ENCODE peak calls at places on chromosomes 7 and 10, in ten cellular contexts. One of them, this sample, is unnamed.

GRCh38 chr10:119575506-119575905 is 21.3 kb downstream of the TIAL1 start:
- DNase-seq in GM03348: peak
- DNase-seq in activated T-cell treated with anti-CD3 and anti-CD28 coated beads, Interleukin-2, amount 50 U/mL, for 1 hour: no peak
- DNase-seq in T-helper 2 cell: no peak
- DNase-seq in naive B cell: no peak
- DNase-seq in activated naive CD8-positive, alpha-beta T cell treated with anti-CD3 and anti-CD28 coated beads for 36 hours: peak
- DNase-seq in A673: peak
- DNase-seq in WTC11: no peak
- DNase-seq in stimulated activated CD4-positive, alpha-beta T cell treated with anti-CD3 and anti-CD28 coated beads, Interleukin-1b, Interleukin-23, amount 100 ng/mL, for 24 hours: no peak
- DNase-seq in anterior cingulate cortex: no peak
- DNase-seq in this sample: no peak

GRCh38 chr10:37488792-37489657 is 363.6 kb downstream of the ANKRD30A start:
- DNase-seq in T-helper 2 cell: no peak
- DNase-seq in activated T-cell treated with anti-CD3 and anti-CD28 coated beads, Interleukin-2, amount 50 U/mL, for 1 hour: no peak
- DNase-seq in activated naive CD8-positive, alpha-beta T cell treated with anti-CD3 and anti-CD28 coated beads for 36 hours: no peak
- DNase-seq in stimulated activated CD4-positive, alpha-beta T cell treated with anti-CD3 and anti-CD28 coated beads, Interleukin-1b, Interleukin-23, amount 100 ng/mL, for 24 hours: no peak
- DNase-seq in WTC11: no peak
- DNase-seq in naive B cell: no peak
- DNase-seq in anterior cingulate cortex: no peak
- DNase-seq in A673: peak
- DNase-seq in GM03348: peak
- DNase-seq in this sample: no peak

GRCh38 chr7:77327932-77328628 is 88.1 kb downstream of the GSAP start:
- DNase-seq in activated naive CD8-positive, alpha-beta T cell treated with anti-CD3 and anti-CD28 coated beads for 36 hours: peak
- DNase-seq in GM03348: peak
- DNase-seq in anterior cingulate cortex: no peak
- DNase-seq in stimulated activated CD4-positive, alpha-beta T cell treated with anti-CD3 and anti-CD28 coated beads, Interleukin-1b, Interleukin-23, amount 100 ng/mL, for 24 hours: no peak
- DNase-seq in activated T-cell treated with anti-CD3 and anti-CD28 coated beads, Interleukin-2, amount 50 U/mL, for 1 hour: no peak
- DNase-seq in naive B cell: no peak
- DNase-seq in WTC11: no peak
- DNase-seq in T-helper 2 cell: no peak
- DNase-seq in A673: no peak
- DNase-seq in this sample: no peak

GRCh38 chr7:151233111-151233701 is 923 bp downstream of the CHPF2 start:
- DNase-seq in GM03348: peak
- DNase-seq in naive B cell: no peak
- DNase-seq in WTC11: no peak
- DNase-seq in T-helper 2 cell: no peak
- DNase-seq in A673: peak
- DNase-seq in activated naive CD8-positive, alpha-beta T cell treated with anti-CD3 and anti-CD28 coated beads for 36 hours: peak
- DNase-seq in anterior cingulate cortex: peak
- DNase-seq in stimulated activated CD4-positive, alpha-beta T cell treated with anti-CD3 and anti-CD28 coated beads, Interleukin-1b, Interleukin-23, amount 100 ng/mL, for 24 hours: peak
- DNase-seq in activated T-cell treated with anti-CD3 and anti-CD28 coated beads, Interleukin-2, amount 50 U/mL, for 1 hour: peak
- DNase-seq in this sample: no peak

GRCh38 chr10:90642136-90642535 is 215.7 kb downstream of the HTR7 start:
- DNase-seq in activated T-cell treated with anti-CD3 and anti-CD28 coated beads, Interleukin-2, amount 50 U/mL, for 1 hour: no peak
- DNase-seq in WTC11: no peak
- DNase-seq in activated naive CD8-positive, alpha-beta T cell treated with anti-CD3 and anti-CD28 coated beads for 36 hours: no peak
- DNase-seq in A673: no peak
- DNase-seq in stimulated activated CD4-positive, alpha-beta T cell treated with anti-CD3 and anti-CD28 coated beads, Interleukin-1b, Interleukin-23, amount 100 ng/mL, for 24 hours: no peak
- DNase-seq in anterior cingulate cortex: no peak
- DNase-seq in T-helper 2 cell: no peak
- DNase-seq in naive B cell: no peak
- DNase-seq in GM03348: no peak
- DNase-seq in this sample: no peak

GRCh38 chr10:115720121-115720520 is 552.9 kb downstream of the GFRA1 start:
- DNase-seq in GM03348: no peak
- DNase-seq in stimulated activated CD4-positive, alpha-beta T cell treated with anti-CD3 and anti-CD28 coated beads, Interleukin-1b, Interleukin-23, amount 100 ng/mL, for 24 hours: no peak
- DNase-seq in anterior cingulate cortex: no peak
- DNase-seq in activated T-cell treated with anti-CD3 and anti-CD28 coated beads, Interleukin-2, amount 50 U/mL, for 1 hour: no peak
- DNase-seq in T-helper 2 cell: no peak
- DNase-seq in WTC11: no peak
- DNase-seq in activated naive CD8-positive, alpha-beta T cell treated with anti-CD3 and anti-CD28 coated beads for 36 hours: no peak
- DNase-seq in naive B cell: no peak
- DNase-seq in A673: no peak
- DNase-seq in this sample: no peak

GRCh38 chr7:106717997-106718871 is 57.3 kb upstream of the CCDC71L start:
- DNase-seq in anterior cingulate cortex: no peak
- DNase-seq in T-helper 2 cell: no peak
- DNase-seq in stimulated activated CD4-positive, alpha-beta T cell treated with anti-CD3 and anti-CD28 coated beads, Interleukin-1b, Interleukin-23, amount 100 ng/mL, for 24 hours: peak
- DNase-seq in activated T-cell treated with anti-CD3 and anti-CD28 coated beads, Interleukin-2, amount 50 U/mL, for 1 hour: no peak
- DNase-seq in GM03348: peak
- DNase-seq in WTC11: no peak
- DNase-seq in activated naive CD8-positive, alpha-beta T cell treated with anti-CD3 and anti-CD28 coated beads for 36 hours: peak
- DNase-seq in A673: peak
- DNase-seq in naive B cell: peak
- DNase-seq in this sample: no peak

GRCh38 chr10:87767253-87767652 is 50.8 kb downstream of the ATAD1 start:
- DNase-seq in activated T-cell treated with anti-CD3 and anti-CD28 coated beads, Interleukin-2, amount 50 U/mL, for 1 hour: no peak
- DNase-seq in anterior cingulate cortex: no peak
- DNase-seq in A673: peak
- DNase-seq in activated naive CD8-positive, alpha-beta T cell treated with anti-CD3 and anti-CD28 coated beads for 36 hours: no peak
- DNase-seq in stimulated activated CD4-positive, alpha-beta T cell treated with anti-CD3 and anti-CD28 coated beads, Interleukin-1b, Interleukin-23, amount 100 ng/mL, for 24 hours: no peak
- DNase-seq in GM03348: no peak
- DNase-seq in naive B cell: no peak
- DNase-seq in WTC11: peak
- DNase-seq in T-helper 2 cell: no peak
- DNase-seq in this sample: no peak

GRCh38 chr10:8049151-8049873 is 5.2 kb upstream of the GATA3 start:
- DNase-seq in T-helper 2 cell: no peak
- DNase-seq in activated naive CD8-positive, alpha-beta T cell treated with anti-CD3 and anti-CD28 coated beads for 36 hours: no peak
- DNase-seq in A673: no peak
- DNase-seq in WTC11: peak
- DNase-seq in naive B cell: no peak
- DNase-seq in activated T-cell treated with anti-CD3 and anti-CD28 coated beads, Interleukin-2, amount 50 U/mL, for 1 hour: peak
- DNase-seq in GM03348: no peak
- DNase-seq in anterior cingulate cortex: no peak
- DNase-seq in stimulated activated CD4-positive, alpha-beta T cell treated with anti-CD3 and anti-CD28 coated beads, Interleukin-1b, Interleukin-23, amount 100 ng/mL, for 24 hours: no peak
- DNase-seq in this sample: no peak

GRCh38 chr10:101287922-101288638 is 58.8 kb upstream of the LBX1 start:
- DNase-seq in WTC11: peak
- DNase-seq in stimulated activated CD4-positive, alpha-beta T cell treated with anti-CD3 and anti-CD28 coated beads, Interleukin-1b, Interleukin-23, amount 100 ng/mL, for 24 hours: no peak
- DNase-seq in anterior cingulate cortex: no peak
- DNase-seq in activated naive CD8-positive, alpha-beta T cell treated with anti-CD3 and anti-CD28 coated beads for 36 hours: no peak
- DNase-seq in activated T-cell treated with anti-CD3 and anti-CD28 coated beads, Interleukin-2, amount 50 U/mL, for 1 hour: no peak
- DNase-seq in naive B cell: no peak
- DNase-seq in T-helper 2 cell: no peak
- DNase-seq in GM03348: no peak
- DNase-seq in A673: no peak
- DNase-seq in this sample: no peak

GRCh38 chr10:113978802-113979201 is 64.9 kb upstream of the ADRB1 start:
- DNase-seq in A673: no peak
- DNase-seq in activated T-cell treated with anti-CD3 and anti-CD28 coated beads, Interleukin-2, amount 50 U/mL, for 1 hour: no peak
- DNase-seq in naive B cell: no peak
- DNase-seq in WTC11: no peak
- DNase-seq in T-helper 2 cell: no peak
- DNase-seq in activated naive CD8-positive, alpha-beta T cell treated with anti-CD3 and anti-CD28 coated beads for 36 hours: no peak
- DNase-seq in GM03348: no peak
- DNase-seq in stimulated activated CD4-positive, alpha-beta T cell treated with anti-CD3 and anti-CD28 coated beads, Interleukin-1b, Interleukin-23, amount 100 ng/mL, for 24 hours: no peak
- DNase-seq in anterior cingulate cortex: peak
- DNase-seq in this sample: peak

GRCh38 chr10:90112681-90113080 is 411.3 kb downstream of the KIF20B start:
- DNase-seq in activated naive CD8-positive, alpha-beta T cell treated with anti-CD3 and anti-CD28 coated beads for 36 hours: no peak
- DNase-seq in naive B cell: no peak
- DNase-seq in stimulated activated CD4-positive, alpha-beta T cell treated with anti-CD3 and anti-CD28 coated beads, Interleukin-1b, Interleukin-23, amount 100 ng/mL, for 24 hours: no peak
- DNase-seq in GM03348: no peak
- DNase-seq in activated T-cell treated with anti-CD3 and anti-CD28 coated beads, Interleukin-2, amount 50 U/mL, for 1 hour: no peak
- DNase-seq in WTC11: no peak
- DNase-seq in A673: no peak
- DNase-seq in T-helper 2 cell: no peak
- DNase-seq in anterior cingulate cortex: no peak
- DNase-seq in this sample: no peak

GRCh38 chr7:100407285-100408180 is 21.0 kb downstream of the ZCWPW1 start:
- DNase-seq in GM03348: peak
- DNase-seq in activated T-cell treated with anti-CD3 and anti-CD28 coated beads, Interleukin-2, amount 50 U/mL, for 1 hour: peak
- DNase-seq in WTC11: no peak
- DNase-seq in anterior cingulate cortex: no peak
- DNase-seq in T-helper 2 cell: no peak
- DNase-seq in stimulated activated CD4-positive, alpha-beta T cell treated with anti-CD3 and anti-CD28 coated beads, Interleukin-1b, Interleukin-23, amount 100 ng/mL, for 24 hours: no peak
- DNase-seq in naive B cell: peak
- DNase-seq in A673: peak
- DNase-seq in activated naive CD8-positive, alpha-beta T cell treated with anti-CD3 and anti-CD28 coated beads for 36 hours: peak
- DNase-seq in this sample: no peak

GRCh38 chr7:151873402-151873965 is 3.4 kb downstream of the PRKAG2 start:
- DNase-seq in naive B cell: no peak
- DNase-seq in activated T-cell treated with anti-CD3 and anti-CD28 coated beads, Interleukin-2, amount 50 U/mL, for 1 hour: no peak
- DNase-seq in stimulated activated CD4-positive, alpha-beta T cell treated with anti-CD3 and anti-CD28 coated beads, Interleukin-1b, Interleukin-23, amount 100 ng/mL, for 24 hours: no peak
- DNase-seq in GM03348: no peak
- DNase-seq in activated naive CD8-positive, alpha-beta T cell treated with anti-CD3 and anti-CD28 coated beads for 36 hours: no peak
- DNase-seq in T-helper 2 cell: no peak
- DNase-seq in anterior cingulate cortex: no peak
- DNase-seq in WTC11: no peak
- DNase-seq in A673: no peak
- DNase-seq in this sample: no peak

GRCh38 chr10:23824822-23825221 is 384.1 kb upstream of the KIAA1217 start:
- DNase-seq in A673: no peak
- DNase-seq in naive B cell: no peak
- DNase-seq in T-helper 2 cell: no peak
- DNase-seq in GM03348: no peak
- DNase-seq in WTC11: no peak
- DNase-seq in anterior cingulate cortex: no peak
- DNase-seq in activated T-cell treated with anti-CD3 and anti-CD28 coated beads, Interleukin-2, amount 50 U/mL, for 1 hour: no peak
- DNase-seq in stimulated activated CD4-positive, alpha-beta T cell treated with anti-CD3 and anti-CD28 coated beads, Interleukin-1b, Interleukin-23, amount 100 ng/mL, for 24 hours: no peak
- DNase-seq in activated naive CD8-positive, alpha-beta T cell treated with anti-CD3 and anti-CD28 coated beads for 36 hours: no peak
- DNase-seq in this sample: no peak

GRCh38 chr7:118573065-118573464 is 348.6 kb downstream of the ANKRD7 start:
- DNase-seq in T-helper 2 cell: no peak
- DNase-seq in WTC11: no peak
- DNase-seq in anterior cingulate cortex: no peak
- DNase-seq in A673: no peak
- DNase-seq in GM03348: no peak
- DNase-seq in naive B cell: no peak
- DNase-seq in stimulated activated CD4-positive, alpha-beta T cell treated with anti-CD3 and anti-CD28 coated beads, Interleukin-1b, Interleukin-23, amount 100 ng/mL, for 24 hours: no peak
- DNase-seq in activated naive CD8-positive, alpha-beta T cell treated with anti-CD3 and anti-CD28 coated beads for 36 hours: no peak
- DNase-seq in activated T-cell treated with anti-CD3 and anti-CD28 coated beads, Interleukin-2, amount 50 U/mL, for 1 hour: no peak
- DNase-seq in this sample: peak

GRCh38 chr7:135386181-135386580 is 123.7 kb downstream of the CNOT4 start:
- DNase-seq in activated naive CD8-positive, alpha-beta T cell treated with anti-CD3 and anti-CD28 coated beads for 36 hours: no peak
- DNase-seq in activated T-cell treated with anti-CD3 and anti-CD28 coated beads, Interleukin-2, amount 50 U/mL, for 1 hour: no peak
- DNase-seq in GM03348: peak
- DNase-seq in WTC11: no peak
- DNase-seq in T-helper 2 cell: no peak
- DNase-seq in A673: no peak
- DNase-seq in anterior cingulate cortex: no peak
- DNase-seq in stimulated activated CD4-positive, alpha-beta T cell treated with anti-CD3 and anti-CD28 coated beads, Interleukin-1b, Interleukin-23, amount 100 ng/mL, for 24 hours: no peak
- DNase-seq in naive B cell: no peak
- DNase-seq in this sample: no peak

GRCh38 chr10:119533473-119533872 is 9.0 kb downstream of the RGS10 start:
- DNase-seq in GM03348: no peak
- DNase-seq in naive B cell: no peak
- DNase-seq in A673: no peak
- DNase-seq in WTC11: no peak
- DNase-seq in anterior cingulate cortex: no peak
- DNase-seq in stimulated activated CD4-positive, alpha-beta T cell treated with anti-CD3 and anti-CD28 coated beads, Interleukin-1b, Interleukin-23, amount 100 ng/mL, for 24 hours: no peak
- DNase-seq in T-helper 2 cell: no peak
- DNase-seq in activated T-cell treated with anti-CD3 and anti-CD28 coated beads, Interleukin-2, amount 50 U/mL, for 1 hour: no peak
- DNase-seq in activated naive CD8-positive, alpha-beta T cell treated with anti-CD3 and anti-CD28 coated beads for 36 hours: no peak
- DNase-seq in this sample: no peak

GRCh38 chr10:130686680-130687300 is 550.6 kb downstream of the GLRX3 start:
- DNase-seq in activated naive CD8-positive, alpha-beta T cell treated with anti-CD3 and anti-CD28 coated beads for 36 hours: no peak
- DNase-seq in naive B cell: no peak
- DNase-seq in activated T-cell treated with anti-CD3 and anti-CD28 coated beads, Interleukin-2, amount 50 U/mL, for 1 hour: no peak
- DNase-seq in T-helper 2 cell: no peak
- DNase-seq in WTC11: no peak
- DNase-seq in GM03348: no peak
- DNase-seq in stimulated activated CD4-positive, alpha-beta T cell treated with anti-CD3 and anti-CD28 coated beads, Interleukin-1b, Interleukin-23, amount 100 ng/mL, for 24 hours: no peak
- DNase-seq in A673: peak
- DNase-seq in anterior cingulate cortex: no peak
- DNase-seq in this sample: no peak

GRCh38 chr7:136294977-136295376 is 317.8 kb upstream of the MTPN start:
- DNase-seq in GM03348: no peak
- DNase-seq in T-helper 2 cell: no peak
- DNase-seq in anterior cingulate cortex: no peak
- DNase-seq in WTC11: peak
- DNase-seq in A673: no peak
- DNase-seq in stimulated activated CD4-positive, alpha-beta T cell treated with anti-CD3 and anti-CD28 coated beads, Interleukin-1b, Interleukin-23, amount 100 ng/mL, for 24 hours: no peak
- DNase-seq in naive B cell: no peak
- DNase-seq in activated naive CD8-positive, alpha-beta T cell treated with anti-CD3 and anti-CD28 coated beads for 36 hours: no peak
- DNase-seq in activated T-cell treated with anti-CD3 and anti-CD28 coated beads, Interleukin-2, amount 50 U/mL, for 1 hour: no peak
- DNase-seq in this sample: no peak

GRCh38 chr7:30028749-30029635 is 780 bp downstream of the PLEKHA8 start:
- DNase-seq in anterior cingulate cortex: peak
- DNase-seq in naive B cell: peak
- DNase-seq in WTC11: peak
- DNase-seq in activated T-cell treated with anti-CD3 and anti-CD28 coated beads, Interleukin-2, amount 50 U/mL, for 1 hour: no peak
- DNase-seq in stimulated activated CD4-positive, alpha-beta T cell treated with anti-CD3 and anti-CD28 coated beads, Interleukin-1b, Interleukin-23, amount 100 ng/mL, for 24 hours: no peak
- DNase-seq in A673: peak
- DNase-seq in activated naive CD8-positive, alpha-beta T cell treated with anti-CD3 and anti-CD28 coated beads for 36 hours: no peak
- DNase-seq in T-helper 2 cell: no peak
- DNase-seq in GM03348: peak
- DNase-seq in this sample: peak

GRCh38 chr10:69253171-69253570 is 25.1 kb upstream of the HK1 start:
- DNase-seq in T-helper 2 cell: no peak
- DNase-seq in WTC11: no peak
- DNase-seq in activated T-cell treated with anti-CD3 and anti-CD28 coated beads, Interleukin-2, amount 50 U/mL, for 1 hour: no peak
- DNase-seq in anterior cingulate cortex: no peak
- DNase-seq in stimulated activated CD4-positive, alpha-beta T cell treated with anti-CD3 and anti-CD28 coated beads, Interleukin-1b, Interleukin-23, amount 100 ng/mL, for 24 hours: no peak
- DNase-seq in GM03348: no peak
- DNase-seq in naive B cell: no peak
- DNase-seq in activated naive CD8-positive, alpha-beta T cell treated with anti-CD3 and anti-CD28 coated beads for 36 hours: no peak
- DNase-seq in A673: no peak
- DNase-seq in this sample: no peak

GRCh38 chr10:92544296-92544695 is 29.6 kb downstream of the IDE start:
- DNase-seq in GM03348: no peak
- DNase-seq in naive B cell: peak
- DNase-seq in stimulated activated CD4-positive, alpha-beta T cell treated with anti-CD3 and anti-CD28 coated beads, Interleukin-1b, Interleukin-23, amount 100 ng/mL, for 24 hours: no peak
- DNase-seq in activated T-cell treated with anti-CD3 and anti-CD28 coated beads, Interleukin-2, amount 50 U/mL, for 1 hour: no peak
- DNase-seq in A673: peak
- DNase-seq in anterior cingulate cortex: no peak
- DNase-seq in T-helper 2 cell: no peak
- DNase-seq in activated naive CD8-positive, alpha-beta T cell treated with anti-CD3 and anti-CD28 coated beads for 36 hours: no peak
- DNase-seq in WTC11: no peak
- DNase-seq in this sample: no peak

GRCh38 chr10:86592413-86592812 is 61.9 kb upstream of the OPN4 start:
- DNase-seq in A673: no peak
- DNase-seq in stimulated activated CD4-positive, alpha-beta T cell treated with anti-CD3 and anti-CD28 coated beads, Interleukin-1b, Interleukin-23, amount 100 ng/mL, for 24 hours: no peak
- DNase-seq in GM03348: no peak
- DNase-seq in anterior cingulate cortex: no peak
- DNase-seq in activated T-cell treated with anti-CD3 and anti-CD28 coated beads, Interleukin-2, amount 50 U/mL, for 1 hour: no peak
- DNase-seq in activated naive CD8-positive, alpha-beta T cell treated with anti-CD3 and anti-CD28 coated beads for 36 hours: no peak
- DNase-seq in WTC11: peak
- DNase-seq in naive B cell: no peak
- DNase-seq in T-helper 2 cell: no peak
- DNase-seq in this sample: no peak

GRCh38 chr10:70253878-70254765 is 20.9 kb upstream of the PPA1 start:
- DNase-seq in naive B cell: no peak
- DNase-seq in T-helper 2 cell: no peak
- DNase-seq in activated T-cell treated with anti-CD3 and anti-CD28 coated beads, Interleukin-2, amount 50 U/mL, for 1 hour: no peak
- DNase-seq in anterior cingulate cortex: no peak
- DNase-seq in stimulated activated CD4-positive, alpha-beta T cell treated with anti-CD3 and anti-CD28 coated beads, Interleukin-1b, Interleukin-23, amount 100 ng/mL, for 24 hours: no peak
- DNase-seq in A673: no peak
- DNase-seq in WTC11: no peak
- DNase-seq in activated naive CD8-positive, alpha-beta T cell treated with anti-CD3 and anti-CD28 coated beads for 36 hours: no peak
- DNase-seq in GM03348: no peak
- DNase-seq in this sample: no peak

GRCh38 chr10:42428534-42428933 is 209.8 kb downstream of the ZNF33B start:
- DNase-seq in T-helper 2 cell: no peak
- DNase-seq in GM03348: peak
- DNase-seq in anterior cingulate cortex: no peak
- DNase-seq in A673: peak
- DNase-seq in WTC11: no peak
- DNase-seq in naive B cell: no peak
- DNase-seq in activated T-cell treated with anti-CD3 and anti-CD28 coated beads, Interleukin-2, amount 50 U/mL, for 1 hour: no peak
- DNase-seq in stimulated activated CD4-positive, alpha-beta T cell treated with anti-CD3 and anti-CD28 coated beads, Interleukin-1b, Interleukin-23, amount 100 ng/mL, for 24 hours: no peak
- DNase-seq in activated naive CD8-positive, alpha-beta T cell treated with anti-CD3 and anti-CD28 coated beads for 36 hours: no peak
- DNase-seq in this sample: peak

GRCh38 chr7:79282882-79283602 is 170.4 kb downstream of the MAGI2 start:
- DNase-seq in T-helper 2 cell: no peak
- DNase-seq in activated T-cell treated with anti-CD3 and anti-CD28 coated beads, Interleukin-2, amount 50 U/mL, for 1 hour: no peak
- DNase-seq in naive B cell: no peak
- DNase-seq in stimulated activated CD4-positive, alpha-beta T cell treated with anti-CD3 and anti-CD28 coated beads, Interleukin-1b, Interleukin-23, amount 100 ng/mL, for 24 hours: no peak
- DNase-seq in activated naive CD8-positive, alpha-beta T cell treated with anti-CD3 and anti-CD28 coated beads for 36 hours: no peak
- DNase-seq in A673: no peak
- DNase-seq in WTC11: no peak
- DNase-seq in anterior cingulate cortex: no peak
- DNase-seq in GM03348: peak
- DNase-seq in this sample: no peak

GRCh38 chr10:94061026-94061425 is 67.3 kb downstream of the PLCE1 start:
- DNase-seq in anterior cingulate cortex: no peak
- DNase-seq in GM03348: no peak
- DNase-seq in activated T-cell treated with anti-CD3 and anti-CD28 coated beads, Interleukin-2, amount 50 U/mL, for 1 hour: no peak
- DNase-seq in WTC11: no peak
- DNase-seq in T-helper 2 cell: no peak
- DNase-seq in A673: no peak
- DNase-seq in naive B cell: no peak
- DNase-seq in stimulated activated CD4-positive, alpha-beta T cell treated with anti-CD3 and anti-CD28 coated beads, Interleukin-1b, Interleukin-23, amount 100 ng/mL, for 24 hours: no peak
- DNase-seq in activated naive CD8-positive, alpha-beta T cell treated with anti-CD3 and anti-CD28 coated beads for 36 hours: no peak
- DNase-seq in this sample: no peak

This sample was measured in globus pallidus.